ENCODE peak calls at places on chromosomes 4 and X, in ten cellular contexts. One of them, this sample, is unnamed.

GRCh38 chr4:64780664-64781063 is 371.4 kb upstream of the TECRL start:
- DNase-seq in MM.1S: no peak
- DNase-seq in A549: no peak
- DNase-seq in dorsolateral prefrontal cortex: no peak
- DNase-seq in osteoblast: no peak
- DNase-seq in CD8-positive, alpha-beta T cell: no peak
- DNase-seq in breast epithelium: no peak
- DNase-seq in GM12878: no peak
- DNase-seq in uterus: no peak
- DNase-seq in esophagus squamous epithelium: no peak
- DNase-seq in this sample: no peak

GRCh38 chrX:1946974-1947373 is 332.1 kb downstream of the ASMT start:
- DNase-seq in MM.1S: no peak
- DNase-seq in A549: no peak
- DNase-seq in dorsolateral prefrontal cortex: no peak
- DNase-seq in osteoblast: no peak
- DNase-seq in CD8-positive, alpha-beta T cell: no peak
- DNase-seq in breast epithelium: no peak
- DNase-seq in GM12878: no peak
- DNase-seq in uterus: no peak
- DNase-seq in esophagus squamous epithelium: no peak
- DNase-seq in this sample: no peak

GRCh38 chr4:75678473-75678872 is 5.3 kb upstream of the G3BP2 start:
- DNase-seq in MM.1S: no peak
- DNase-seq in A549: no peak
- DNase-seq in dorsolateral prefrontal cortex: no peak
- DNase-seq in osteoblast: no peak
- DNase-seq in CD8-positive, alpha-beta T cell: no peak
- DNase-seq in breast epithelium: no peak
- DNase-seq in GM12878: no peak
- DNase-seq in uterus: no peak
- DNase-seq in esophagus squamous epithelium: no peak
- DNase-seq in this sample: no peak

GRCh38 chrX:150324035-150324728 is 38.9 kb upstream of the MAMLD1 start:
- DNase-seq in MM.1S: no peak
- DNase-seq in A549: peak
- DNase-seq in dorsolateral prefrontal cortex: no peak
- DNase-seq in osteoblast: no peak
- DNase-seq in CD8-positive, alpha-beta T cell: no peak
- DNase-seq in breast epithelium: no peak
- DNase-seq in GM12878: no peak
- DNase-seq in uterus: no peak
- DNase-seq in esophagus squamous epithelium: no peak
- DNase-seq in this sample: peak

GRCh38 chr4:145808021-145808650 is 128.2 kb downstream of the C4orf51 start:
- DNase-seq in MM.1S: no peak
- DNase-seq in A549: peak
- DNase-seq in dorsolateral prefrontal cortex: no peak
- DNase-seq in osteoblast: peak
- DNase-seq in CD8-positive, alpha-beta T cell: no peak
- DNase-seq in breast epithelium: no peak
- DNase-seq in GM12878: peak
- DNase-seq in uterus: peak
- DNase-seq in esophagus squamous epithelium: no peak
- DNase-seq in this sample: peak

GRCh38 chr4:154364012-154364863 is 127.4 kb downstream of the DCHS2 start:
- DNase-seq in MM.1S: no peak
- DNase-seq in A549: no peak
- DNase-seq in dorsolateral prefrontal cortex: no peak
- DNase-seq in osteoblast: no peak
- DNase-seq in CD8-positive, alpha-beta T cell: no peak
- DNase-seq in breast epithelium: no peak
- DNase-seq in GM12878: no peak
- DNase-seq in uterus: no peak
- DNase-seq in esophagus squamous epithelium: no peak
- DNase-seq in this sample: no peak

GRCh38 chr4:2714071-2714770 is 41.9 kb downstream of the TNIP2 start:
- DNase-seq in MM.1S: no peak
- DNase-seq in A549: no peak
- DNase-seq in dorsolateral prefrontal cortex: no peak
- DNase-seq in osteoblast: peak
- DNase-seq in CD8-positive, alpha-beta T cell: peak
- DNase-seq in breast epithelium: no peak
- DNase-seq in GM12878: no peak
- DNase-seq in uterus: no peak
- DNase-seq in esophagus squamous epithelium: no peak
- DNase-seq in this sample: no peak

GRCh38 chr4:145933134-145933533 is 5.5 kb downstream of the ZNF827 start:
- DNase-seq in MM.1S: no peak
- DNase-seq in A549: no peak
- DNase-seq in dorsolateral prefrontal cortex: no peak
- DNase-seq in osteoblast: peak
- DNase-seq in CD8-positive, alpha-beta T cell: no peak
- DNase-seq in breast epithelium: no peak
- DNase-seq in GM12878: no peak
- DNase-seq in uterus: no peak
- DNase-seq in esophagus squamous epithelium: no peak
- DNase-seq in this sample: no peak

GRCh38 chrX:14050704-14051103 is 21.0 kb upstream of the GEMIN8 start:
- DNase-seq in MM.1S: no peak
- DNase-seq in A549: no peak
- DNase-seq in dorsolateral prefrontal cortex: no peak
- DNase-seq in osteoblast: no peak
- DNase-seq in CD8-positive, alpha-beta T cell: no peak
- DNase-seq in breast epithelium: no peak
- DNase-seq in GM12878: no peak
- DNase-seq in uterus: no peak
- DNase-seq in esophagus squamous epithelium: no peak
- DNase-seq in this sample: no peak

GRCh38 chrX:131747173-131747572 is 203.3 kb downstream of the OR13H1 start:
- DNase-seq in MM.1S: peak
- DNase-seq in A549: peak
- DNase-seq in dorsolateral prefrontal cortex: peak
- DNase-seq in osteoblast: peak
- DNase-seq in CD8-positive, alpha-beta T cell: no peak
- DNase-seq in breast epithelium: peak
- DNase-seq in GM12878: peak
- DNase-seq in uterus: peak
- DNase-seq in esophagus squamous epithelium: no peak
- DNase-seq in this sample: no peak

GRCh38 chrX:131741103-131741581 is 197.3 kb downstream of the OR13H1 start:
- DNase-seq in MM.1S: peak
- DNase-seq in A549: peak
- DNase-seq in dorsolateral prefrontal cortex: peak
- DNase-seq in osteoblast: no peak
- DNase-seq in CD8-positive, alpha-beta T cell: no peak
- DNase-seq in breast epithelium: peak
- DNase-seq in GM12878: peak
- DNase-seq in uterus: peak
- DNase-seq in esophagus squamous epithelium: peak
- DNase-seq in this sample: no peak

GRCh38 chrX:131745942-131746489 is 202.1 kb downstream of the OR13H1 start:
- DNase-seq in MM.1S: no peak
- DNase-seq in A549: no peak
- DNase-seq in dorsolateral prefrontal cortex: no peak
- DNase-seq in osteoblast: no peak
- DNase-seq in CD8-positive, alpha-beta T cell: no peak
- DNase-seq in breast epithelium: no peak
- DNase-seq in GM12878: peak
- DNase-seq in uterus: no peak
- DNase-seq in esophagus squamous epithelium: no peak
- DNase-seq in this sample: no peak

DNA sequence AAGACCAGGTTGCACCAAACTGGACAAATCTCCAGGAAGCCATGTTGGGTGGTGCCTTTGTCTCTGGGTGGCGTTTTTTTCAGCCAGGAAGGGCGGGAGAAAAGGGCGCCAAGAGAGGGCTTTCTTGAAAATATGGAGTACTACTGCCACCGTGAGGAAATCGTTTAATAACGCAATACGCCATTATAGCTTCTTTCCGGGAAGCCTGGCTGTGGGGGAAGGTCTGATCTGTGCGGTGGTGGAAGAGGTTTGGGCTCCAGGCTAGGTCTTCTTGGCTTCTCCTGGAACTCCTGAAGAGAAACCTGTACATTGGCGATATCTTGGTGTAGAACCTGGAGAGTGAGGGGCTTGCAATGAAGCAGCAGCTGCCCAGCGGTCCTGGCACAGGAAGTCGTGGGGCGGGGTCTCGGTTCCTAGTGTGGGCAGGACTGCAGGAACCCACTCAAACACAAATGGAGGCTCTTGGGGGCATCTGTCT is 202.7 kb downstream of the OR13H1 start:
- DNase-seq in MM.1S: peak
- DNase-seq in A549: peak
- DNase-seq in dorsolateral prefrontal cortex: peak
- DNase-seq in osteoblast: peak
- DNase-seq in CD8-positive, alpha-beta T cell: no peak
- DNase-seq in breast epithelium: peak
- DNase-seq in GM12878: peak
- DNase-seq in uterus: peak
- DNase-seq in esophagus squamous epithelium: peak
- DNase-seq in this sample: no peak
- TF ChIP-seq CTCF in MM.1S: peak
- TF ChIP-seq CTCF in A549: peak
- TF ChIP-seq CTCF in dorsolateral prefrontal cortex: peak
- TF ChIP-seq CTCF in osteoblast: peak
- TF ChIP-seq CTCF in CD8-positive, alpha-beta T cell: no peak
- TF ChIP-seq CTCF in breast epithelium: no peak
- TF ChIP-seq CTCF in GM12878: peak
- TF ChIP-seq CTCF in uterus: peak
- TF ChIP-seq CTCF in esophagus squamous epithelium: no peak
- TF ChIP-seq CTCF in this sample: no peak

DNA sequence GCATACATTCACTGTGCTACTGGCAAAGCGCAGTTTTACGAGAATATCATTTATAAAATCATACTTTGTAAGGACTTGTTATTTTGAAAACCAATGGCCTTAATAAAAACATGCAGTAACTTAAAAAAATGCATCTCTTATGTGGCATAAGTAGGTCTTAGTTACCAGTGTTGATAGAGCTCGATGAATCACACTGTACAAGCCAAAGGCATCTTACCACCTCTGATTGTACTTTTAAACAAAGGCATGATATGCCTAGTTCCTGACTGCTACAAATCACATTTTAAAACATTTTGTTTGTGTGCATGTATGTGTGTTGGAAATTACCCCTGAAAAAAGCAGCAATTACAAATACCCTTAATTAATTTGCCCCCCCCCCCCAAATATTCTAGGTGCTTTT is 58.5 kb downstream of the TAB3 start:
- DNase-seq in MM.1S: no peak
- DNase-seq in A549: no peak
- DNase-seq in dorsolateral prefrontal cortex: no peak
- DNase-seq in osteoblast: no peak
- DNase-seq in CD8-positive, alpha-beta T cell: no peak
- DNase-seq in breast epithelium: no peak
- DNase-seq in GM12878: no peak
- DNase-seq in uterus: no peak
- DNase-seq in esophagus squamous epithelium: no peak
- DNase-seq in this sample: no peak
- H3K27ac ChIP-seq in MM.1S: peak
- H3K27ac ChIP-seq in A549: no peak
- H3K27ac ChIP-seq in dorsolateral prefrontal cortex: no peak
- H3K27ac ChIP-seq in osteoblast: no peak
- H3K27ac ChIP-seq in CD8-positive, alpha-beta T cell: no peak
- H3K27ac ChIP-seq in breast epithelium: no peak
- H3K27ac ChIP-seq in GM12878: no peak
- H3K27ac ChIP-seq in uterus: no peak
- H3K27ac ChIP-seq in esophagus squamous epithelium: no peak
- H3K27ac ChIP-seq in this sample: no peak

GRCh38 chr4:138112389-138112788 is 129.8 kb downstream of the SLC7A11 start:
- DNase-seq in MM.1S: no peak
- DNase-seq in A549: no peak
- DNase-seq in dorsolateral prefrontal cortex: no peak
- DNase-seq in osteoblast: no peak
- DNase-seq in CD8-positive, alpha-beta T cell: no peak
- DNase-seq in breast epithelium: no peak
- DNase-seq in GM12878: no peak
- DNase-seq in uterus: no peak
- DNase-seq in esophagus squamous epithelium: no peak
- DNase-seq in this sample: no peak

GRCh38 chr4:138115053-138115452 is 127.1 kb downstream of the SLC7A11 start:
- DNase-seq in MM.1S: no peak
- DNase-seq in A549: no peak
- DNase-seq in dorsolateral prefrontal cortex: no peak
- DNase-seq in osteoblast: no peak
- DNase-seq in CD8-positive, alpha-beta T cell: no peak
- DNase-seq in breast epithelium: no peak
- DNase-seq in GM12878: no peak
- DNase-seq in uterus: no peak
- DNase-seq in esophagus squamous epithelium: no peak
- DNase-seq in this sample: no peak

GRCh38 chr4:138111462-138112000 is 130.6 kb downstream of the SLC7A11 start:
- DNase-seq in MM.1S: no peak
- DNase-seq in A549: no peak
- DNase-seq in dorsolateral prefrontal cortex: no peak
- DNase-seq in osteoblast: no peak
- DNase-seq in CD8-positive, alpha-beta T cell: no peak
- DNase-seq in breast epithelium: no peak
- DNase-seq in GM12878: no peak
- DNase-seq in uterus: no peak
- DNase-seq in esophagus squamous epithelium: no peak
- DNase-seq in this sample: no peak

GRCh38 chr4:138113819-138114415 is 128.2 kb downstream of the SLC7A11 start:
- DNase-seq in MM.1S: no peak
- DNase-seq in A549: no peak
- DNase-seq in dorsolateral prefrontal cortex: no peak
- DNase-seq in osteoblast: no peak
- DNase-seq in CD8-positive, alpha-beta T cell: no peak
- DNase-seq in breast epithelium: no peak
- DNase-seq in GM12878: no peak
- DNase-seq in uterus: no peak
- DNase-seq in esophagus squamous epithelium: no peak
- DNase-seq in this sample: peak

GRCh38 chr4:138114434-138114833 is 127.7 kb downstream of the SLC7A11 start:
- DNase-seq in MM.1S: peak
- DNase-seq in A549: no peak
- DNase-seq in dorsolateral prefrontal cortex: no peak
- DNase-seq in osteoblast: no peak
- DNase-seq in CD8-positive, alpha-beta T cell: no peak
- DNase-seq in breast epithelium: no peak
- DNase-seq in GM12878: peak
- DNase-seq in uterus: no peak
- DNase-seq in esophagus squamous epithelium: no peak
- DNase-seq in this sample: no peak
- TF ChIP-seq CTCF in MM.1S: no peak
- TF ChIP-seq CTCF in A549: no peak
- TF ChIP-seq CTCF in dorsolateral prefrontal cortex: no peak
- TF ChIP-seq CTCF in osteoblast: no peak
- TF ChIP-seq CTCF in CD8-positive, alpha-beta T cell: no peak
- TF ChIP-seq CTCF in breast epithelium: no peak
- TF ChIP-seq CTCF in GM12878: no peak
- TF ChIP-seq CTCF in uterus: no peak
- TF ChIP-seq CTCF in esophagus squamous epithelium: no peak
- TF ChIP-seq CTCF in this sample: no peak

DNA sequence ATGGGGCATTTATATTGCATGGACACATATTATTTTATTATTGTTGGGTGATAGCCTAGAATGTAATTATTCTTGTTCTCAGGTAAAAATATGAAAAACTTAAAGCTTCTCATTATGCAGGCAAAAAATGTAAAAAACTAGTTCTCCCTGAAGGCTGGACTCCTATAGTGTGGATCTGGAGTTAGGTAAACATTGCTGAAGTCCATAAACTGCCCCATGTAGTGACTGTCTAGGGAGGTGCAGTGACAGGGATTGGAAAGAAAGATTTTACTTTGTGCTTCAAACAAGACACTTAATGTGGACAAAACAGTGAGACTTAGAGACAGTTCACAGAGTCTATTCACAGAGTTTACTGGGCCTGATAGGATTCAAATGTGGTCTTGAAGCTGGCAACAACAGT is 17.0 kb downstream of the ADH6 start:
- DNase-seq in MM.1S: no peak
- DNase-seq in A549: no peak
- DNase-seq in dorsolateral prefrontal cortex: no peak
- DNase-seq in osteoblast: no peak
- DNase-seq in CD8-positive, alpha-beta T cell: no peak
- DNase-seq in breast epithelium: no peak
- DNase-seq in GM12878: no peak
- DNase-seq in uterus: no peak
- DNase-seq in esophagus squamous epithelium: no peak
- DNase-seq in this sample: no peak
- H3K27ac ChIP-seq in MM.1S: no peak
- H3K27ac ChIP-seq in A549: no peak
- H3K27ac ChIP-seq in dorsolateral prefrontal cortex: no peak
- H3K27ac ChIP-seq in osteoblast: no peak
- H3K27ac ChIP-seq in CD8-positive, alpha-beta T cell: no peak
- H3K27ac ChIP-seq in breast epithelium: peak
- H3K27ac ChIP-seq in GM12878: no peak
- H3K27ac ChIP-seq in uterus: peak
- H3K27ac ChIP-seq in esophagus squamous epithelium: peak
- H3K27ac ChIP-seq in this sample: no peak